ENCODE peak calls at places on chromosomes 1 and 21, in nine cellular contexts. L, R, W, Q, S, V, K, X and B are unnamed samples. For H3K4me1 and H3K36me3, the result is how much of the 10 kb centered on the place peaks cover.

GRCh38 chr1:55959136-55959548 is 620.2 kb downstream of the PLPP3 start:
- DNase-seq in V (peak), Q (no peak), R (no peak), K (no peak), L (no peak), S (no peak), W (no peak), X (no peak), B (no peak)

GRCh38 chr1:183226963-183227362 is 40.9 kb downstream of the LAMC2 start:
- DNase-seq in K (no peak), S (no peak), R (no peak), X (no peak), V (no peak), W (no peak), Q (no peak), L (no peak), B (no peak)

GRCh38 chr1:119375366-119375765 is 6.8 kb downstream of the HAO2 start:
- DNase-seq in R (no peak), W (no peak), Q (no peak), S (no peak), L (no peak), K (no peak), V (no peak), X (no peak), B (no peak)

GRCh38 chr1:171901245-171901644 is 59.9 kb downstream of the DNM3 start:
- DNase-seq in X (no peak), Q (no peak), K (peak), R (peak), W (no peak), V (no peak), S (no peak), L (no peak), B (no peak)

GRCh38 chr1:53342735-53343470 is 15.0 kb upstream of the LRP8 start:
- DNase-seq in X (no peak), W (no peak), Q (peak), R (no peak), L (no peak), S (peak), V (no peak), K (no peak), B (no peak)

GRCh38 chr1:198443374-198444233 is 96.9 kb downstream of the ATP6V1G3 start:
- DNase-seq in R (peak), V (no peak), K (peak), W (no peak), X (peak), S (no peak), L (no peak), Q (no peak), B (no peak)

GRCh38 chr21:41620982-41621381 is 113.0 kb upstream of the TMPRSS2 start:
- DNase-seq in W (no peak), S (no peak), X (no peak), V (no peak), L (no peak), R (no peak), Q (no peak), K (no peak), B (no peak)

GRCh38 chr1:159746676-159747075 is 32.3 kb upstream of the CRP start:
- DNase-seq in V (no peak), X (no peak), R (no peak), Q (no peak), S (no peak), K (no peak), L (no peak), W (no peak), B (no peak)

GRCh38 chr1:50527249-50527986 is 104.2 kb upstream of the DMRTA2 start:
- DNase-seq in W (no peak), Q (no peak), L (no peak), X (no peak), K (no peak), S (no peak), V (no peak), R (no peak), B (no peak)

GRCh38 chr1:78060857-78061563 is 15.2 kb downstream of the GIPC2 start:
- DNase-seq in X (no peak), S (no peak), R (no peak), L (no peak), K (peak), Q (no peak), W (no peak), V (no peak), B (no peak)

GRCh38 chr1:70103770-70104169 is 101.6 kb downstream of the LRRC40 start:
- DNase-seq in W (no peak), V (no peak), R (no peak), L (no peak), Q (no peak), X (no peak), K (no peak), S (no peak), B (no peak)

GRCh38 chr1:239630767-239631166 is 244.4 kb downstream of the CHRM3 start:
- DNase-seq in R (no peak), Q (no peak), X (no peak), K (no peak), L (no peak), V (no peak), S (no peak), W (no peak), B (no peak)

GRCh38 chr1:178052650-178053461 is 41.0 kb upstream of the RASAL2 start:
- DNase-seq in W (peak), X (no peak), K (peak), S (no peak), L (peak), Q (no peak), R (peak), V (peak), B (no peak)

GRCh38 chr1:169634877-169635276 is 5.0 kb upstream of the SELP start:
- DNase-seq in R (no peak), S (no peak), X (no peak), V (no peak), Q (no peak), K (no peak), L (no peak), W (no peak), B (no peak)

GRCh38 chr1:41578712-41579335 is 94.3 kb upstream of the EDN2 start:
- DNase-seq in R (no peak), V (no peak), S (no peak), L (no peak), Q (no peak), W (peak), K (peak), X (no peak), B (no peak)

GRCh38 chr1:17893891-17894631 is 138.9 kb downstream of the ACTL8 start:
- DNase-seq in L (no peak), X (no peak), K (no peak), S (no peak), Q (peak), W (no peak), V (no peak), R (no peak), B (no peak)

GRCh38 chr1:158329807-158330206 is 1.5 kb downstream of the CD1B start:
- DNase-seq in S (no peak), X (no peak), R (no peak), Q (no peak), K (no peak), W (peak), V (no peak), L (no peak), B (no peak)

GRCh38 chr1:104874044-104874443 is 1124.3 kb downstream of the AMY1C start:
- DNase-seq in Q (no peak), X (no peak), S (no peak), W (no peak), K (no peak), R (no peak), L (no peak), V (no peak), B (no peak)

GRCh38 chr1:174990382-174990999 is 9.3 kb upstream of the CACYBP start:
- DNase-seq in V (peak), R (no peak), S (no peak), X (no peak), W (no peak), K (no peak), L (peak), Q (no peak), B (no peak)

GRCh38 chr1:179743679-179744400 is 749 bp downstream of the FAM163A start:
- DNase-seq in R (no peak), S (no peak), V (no peak), W (peak), X (no peak), Q (no peak), L (no peak), K (no peak), B (peak)

GRCh38 chr1:26259005-26259404 is 20.9 kb upstream of the SH3BGRL3 start:
- DNase-seq in X (no peak), K (no peak), S (no peak), Q (no peak), L (no peak), R (no peak), W (no peak), V (no peak), B (no peak)

GRCh38 chr1:155977607-155978324 is 581 bp downstream of the ARHGEF2 start:
- DNase-seq in V (no peak), L (peak), X (no peak), W (peak), R (no peak), S (peak), Q (no peak), K (no peak), B (no peak)

GRCh38 chr1:21919520-21919919 is 17.6 kb downstream of the HSPG2 start:
- DNase-seq in L (no peak), X (no peak), R (peak), K (peak), Q (no peak), S (no peak), W (no peak), V (no peak), B (no peak)

GRCh38 chr1:94246692-94247145 is 9.3 kb upstream of the ARHGAP29 start:
- DNase-seq in V (no peak), L (no peak), K (no peak), R (no peak), X (no peak), S (no peak), W (peak), Q (no peak), B (no peak)

GRCh38 chr1:201020040-201020591 is 3.4 kb downstream of the KIF21B start:
- DNase-seq in L (peak), V (no peak), R (no peak), W (peak), Q (no peak), X (no peak), K (no peak), S (no peak), B (no peak)
- H3K4me1 ChIP-seq in L (under half), V (under half), R (under half), W (half or more), Q (half or more), X (under half), K (under half), S (half or more), B (under half)

GRCh38 chr1:23759277-23759676 is 16.0 kb downstream of the ELOA start:
- DNase-seq in W (no peak), X (no peak), L (no peak), K (peak), V (peak), R (no peak), Q (no peak), S (no peak), B (no peak)

GRCh38 chr1:23768733-23769132 is 9.5 kb upstream of the PITHD1 start:
- DNase-seq in K (no peak), S (no peak), X (no peak), Q (no peak), W (no peak), L (no peak), R (no peak), V (peak), B (no peak)

GRCh38 chr1:23757812-23758211 is 14.5 kb downstream of the ELOA start:
- DNase-seq in V (no peak), X (no peak), Q (no peak), R (no peak), K (no peak), S (no peak), W (no peak), L (no peak), B (no peak)

DNA sequence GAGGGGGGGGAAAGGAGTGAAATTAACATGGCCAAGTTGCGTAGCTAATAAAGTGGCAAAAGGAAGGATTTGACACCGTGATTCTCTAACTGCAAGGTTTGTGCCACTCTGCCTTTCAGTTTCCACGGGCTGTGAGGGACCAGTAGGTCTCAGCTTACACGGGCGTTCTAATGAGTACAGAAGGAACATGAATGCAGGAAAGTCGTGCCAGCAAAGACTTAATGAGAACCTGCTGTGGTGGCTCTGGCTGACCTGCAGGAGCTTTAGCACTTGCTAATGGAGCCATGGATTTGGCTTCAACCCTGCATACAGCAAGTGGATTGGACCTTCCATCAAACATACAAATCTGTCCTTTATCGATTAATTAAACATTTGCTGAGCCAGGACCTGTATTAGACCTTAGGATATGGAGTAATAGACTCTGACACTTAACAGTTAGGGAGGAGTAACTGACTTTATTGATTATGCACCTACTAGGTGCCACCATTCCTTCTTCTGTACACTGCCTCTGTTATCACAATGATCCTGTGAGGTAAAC is 15.1 kb upstream of the PITHD1 start:
- DNase-seq in W (no peak), L (no peak), R (no peak), Q (no peak), K (no peak), X (no peak), S (no peak), V (no peak), B (no peak)
- H3K36me3 ChIP-seq in W (under half), L (under half), R (under half), Q (half or more), K (under half), X (half or more), S (under half), V (under half), B (under half)

GRCh38 chr1:185213086-185213485 is 56.1 kb downstream of the SWT1 start:
- DNase-seq in R (peak), V (no peak), Q (no peak), W (no peak), X (no peak), L (no peak), S (no peak), K (peak), B (no peak)

GRCh38 chr1:185208626-185209170 is 51.7 kb downstream of the SWT1 start:
- DNase-seq in K (peak), V (no peak), R (peak), L (no peak), S (no peak), X (no peak), W (no peak), Q (no peak), B (no peak)

GRCh38 chr1:185207980-185208602 is 51.1 kb downstream of the SWT1 start:
- DNase-seq in R (no peak), K (peak), V (no peak), L (no peak), X (no peak), S (no peak), Q (no peak), W (no peak), B (no peak)

DNA sequence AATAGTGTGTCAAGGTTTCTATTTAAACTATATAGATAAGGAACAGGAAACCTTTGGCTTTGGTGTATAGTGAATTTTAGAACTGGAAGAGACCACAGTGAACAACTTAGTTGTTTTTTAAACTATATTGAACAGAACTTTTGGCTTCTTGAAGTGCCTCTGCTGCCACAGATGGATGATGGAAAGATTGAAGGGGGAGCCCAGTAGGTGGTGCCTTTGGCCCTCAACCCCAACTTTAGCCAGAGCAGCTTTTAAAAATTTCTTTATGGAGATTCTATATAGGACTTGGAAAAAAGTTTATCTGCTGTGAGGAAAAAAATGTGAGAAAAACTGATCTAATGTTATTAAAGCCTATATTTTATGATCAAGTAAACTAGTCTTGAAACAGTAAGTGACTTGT is 50.2 kb downstream of the SWT1 start:
- DNase-seq in L (no peak), S (no peak), W (no peak), X (no peak), R (no peak), K (no peak), Q (no peak), V (no peak), B (no peak)
- TF ChIP-seq CTCF in L (no peak), S (no peak), W (no peak), X (no peak), R (no peak), K (no peak), Q (no peak), V (no peak), B (no peak)

GRCh38 chr1:67814121-67814772 is 19.0 kb downstream of the GNG12 start:
- DNase-seq in W (no peak), X (no peak), S (no peak), K (no peak), V (no peak), L (no peak), R (no peak), Q (no peak), B (no peak)
- H3K4me1 ChIP-seq in W (under half), X (under half), S (half or more), K (under half), V (under half), L (under half), R (under half), Q (half or more), B (under half)

GRCh38 chr1:1083181-1084027 is 9.3 kb upstream of the RNF223 start:
- DNase-seq in W (no peak), Q (peak), L (no peak), V (no peak), R (no peak), K (no peak), X (no peak), S (peak), B (no peak)

GRCh38 chr1:1084028-1084371 is 9.9 kb upstream of the RNF223 start:
- DNase-seq in W (no peak), S (peak), Q (peak), V (no peak), X (no peak), L (no peak), R (no peak), K (no peak), B (peak)

GRCh38 chr1:1085911-1086841 is 12.1 kb upstream of the RNF223 start:
- DNase-seq in Q (no peak), X (no peak), V (no peak), R (no peak), K (no peak), W (no peak), L (no peak), S (peak), B (peak)

GRCh38 chr1:1085171-1085841 is 11.2 kb upstream of the RNF223 start:
- DNase-seq in W (no peak), S (peak), X (no peak), K (no peak), Q (no peak), L (no peak), V (peak), R (no peak), B (no peak)

DNA sequence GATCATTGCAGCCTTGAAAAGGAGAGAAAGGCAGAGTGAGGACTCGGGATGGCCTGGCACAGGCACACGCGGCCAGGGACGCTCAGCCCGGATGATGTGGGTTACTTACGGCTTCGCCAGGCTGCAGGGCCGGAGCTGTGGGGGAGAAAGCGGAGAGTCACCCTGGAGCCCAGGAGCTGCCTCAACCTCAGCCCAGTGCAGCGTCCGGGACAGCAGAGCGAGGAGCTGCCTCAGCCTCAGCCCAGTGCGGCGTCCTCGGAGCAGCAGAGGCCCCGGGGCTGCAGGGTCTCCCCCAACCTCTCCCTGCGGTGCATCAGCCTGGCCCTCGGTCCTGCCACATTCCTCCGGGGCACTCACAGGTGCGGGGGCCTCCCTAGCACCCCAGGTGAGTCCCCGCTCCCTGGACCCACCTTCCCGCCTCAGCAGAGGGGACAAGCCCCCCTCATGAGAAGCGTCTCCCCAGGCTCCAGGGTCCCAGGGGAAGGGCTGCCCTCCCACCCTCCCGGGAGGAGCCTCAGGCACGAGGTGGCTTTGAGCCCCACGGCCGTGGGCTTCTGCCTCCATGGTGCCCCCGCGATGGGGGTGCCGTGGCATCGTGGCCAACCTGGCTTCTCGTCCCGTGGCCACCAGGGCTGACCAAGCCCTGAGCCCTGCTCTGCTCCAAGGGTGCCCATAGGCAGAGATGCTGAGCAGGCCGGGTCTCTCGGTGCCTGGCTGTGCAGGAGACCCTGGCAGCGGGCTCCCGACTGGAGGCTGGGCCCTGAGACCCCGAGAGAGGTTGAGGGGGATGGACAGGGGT is 10.5 kb upstream of the RNF223 start:
- DNase-seq in W (no peak), Q (peak), S (peak), K (no peak), X (no peak), V (no peak), L (no peak), R (no peak), B (peak)
- H3K36me3 ChIP-seq in W (under half), Q (under half), S (under half), K (under half), X (under half), V (under half), L (under half), R (under half), B (under half)

DNA sequence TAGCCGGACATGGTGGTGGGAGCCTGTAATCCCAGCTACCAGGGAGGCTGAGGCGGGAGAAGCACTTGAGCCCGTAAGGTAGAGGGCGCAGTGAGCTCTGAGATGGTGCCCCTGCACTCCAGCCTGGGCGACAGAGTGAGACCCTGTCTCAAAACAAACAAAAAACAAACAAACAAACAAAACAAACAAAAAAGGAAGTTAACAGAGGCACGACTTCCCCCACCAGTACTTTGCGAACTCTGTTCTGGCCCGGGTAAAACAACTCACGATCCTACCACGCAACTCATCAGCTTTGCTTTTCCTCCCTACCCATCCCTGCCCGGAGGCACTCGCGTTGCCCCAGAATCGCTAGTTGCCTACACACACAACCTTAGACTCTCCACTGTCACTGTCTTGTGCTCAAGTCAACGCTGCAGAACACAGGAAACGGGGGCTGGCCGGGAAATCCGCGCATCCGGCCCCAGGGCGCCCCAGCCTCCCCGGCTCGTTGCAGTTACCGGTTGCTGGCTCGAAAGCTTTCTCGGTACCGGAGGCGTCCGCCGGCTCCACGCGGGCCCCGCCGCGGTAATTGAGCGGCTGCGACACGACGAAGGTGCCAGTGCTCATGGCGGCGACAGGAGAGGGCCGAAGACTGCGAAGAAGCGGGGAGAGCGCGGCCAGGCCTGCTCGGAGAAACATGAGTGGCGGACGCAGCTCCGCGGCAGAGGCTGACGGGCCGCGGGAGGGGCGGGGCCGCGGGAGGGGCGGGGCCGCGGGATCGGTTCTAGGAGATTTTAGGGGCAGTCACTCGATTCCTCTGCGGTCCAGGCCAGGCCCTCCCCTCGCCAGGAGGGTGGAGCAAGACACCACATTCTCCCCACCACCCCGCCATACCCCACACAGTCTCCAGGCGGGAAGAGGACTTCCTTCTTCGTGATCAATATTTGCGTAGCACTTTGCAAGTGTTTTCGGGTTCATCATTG is at the start of gene ALDH9A1:
- DNase-seq in R (peak), S (peak), W (peak), V (peak), L (peak), Q (peak), K (peak), X (peak), B (peak)
- TF ChIP-seq CTCF in R (no peak), S (peak), W (peak), V (no peak), L (peak), Q (no peak), K (peak), X (peak), B (no peak)

GRCh38 chr1:224219011-224219611 is 36.1 kb downstream of the DEGS1 start:
- DNase-seq in K (no peak), X (no peak), W (no peak), Q (no peak), R (no peak), S (no peak), L (no peak), V (no peak), B (no peak)
- H3K4me1 ChIP-seq in K (under half), X (under half), W (under half), Q (under half), R (under half), S (under half), L (under half), V (under half), B (under half)

GRCh38 chr1:23451452-23451851 is 26.9 kb upstream of the TCEA3 start:
- DNase-seq in S (no peak), K (no peak), W (no peak), L (no peak), Q (no peak), V (no peak), X (no peak), R (no peak), B (no peak)
- H3K36me3 ChIP-seq in S (under half), K (under half), W (under half), L (under half), Q (under half), V (under half), X (under half), R (under half), B (under half)